ENCODE peak calls at places on chromosomes 5 and 9, in five cellular contexts. X is NAMALWA, H is left lobe of liver, K is T-helper 9 cell, R is dermis microvascular lymphatic vessel endothelial cell. B is an unnamed sample.

GRCh38 chr9:93894691-93895079 is 60.5 kb downstream of the BARX1 start:
- DNase-seq in H (peak), X (no peak), K (no peak), R (no peak), B (no peak)

GRCh38 chr9:71683598-71684235 is 84.6 kb downstream of the CEMIP2 start:
- DNase-seq in K (no peak), H (no peak), R (no peak), X (no peak), B (no peak)

GRCh38 chr9:130664191-130665028 is at the start of gene PRDM12:
- DNase-seq in R (no peak), H (no peak), K (no peak), X (no peak), B (no peak)

GRCh38 chr5:32508806-32509805 is 64.6 kb upstream of the ZFR start:
- DNase-seq in X (no peak), R (no peak), H (no peak), K (no peak), B (no peak)

GRCh38 chr9:98129451-98129881 is 10.4 kb upstream of the TRIM14 start:
- DNase-seq in H (no peak), R (no peak), X (peak), K (no peak), B (no peak)

GRCh38 chr5:79518718-79519117 is 4.8 kb upstream of the HOMER1 start:
- DNase-seq in X (no peak), K (no peak), H (no peak), R (peak), B (no peak)

GRCh38 chr9:89543057-89543456 is 45.1 kb upstream of the SEMA4D start:
- DNase-seq in R (no peak), K (no peak), H (no peak), X (no peak), B (no peak)

GRCh38 chr9:75132244-75132643 is 43.9 kb downstream of the OSTF1 start:
- DNase-seq in K (no peak), R (no peak), X (no peak), H (no peak), B (no peak)

GRCh38 chr9:77163889-77164288 is 13.4 kb upstream of the VPS13A start:
- DNase-seq in K (no peak), H (no peak), R (no peak), X (no peak), B (no peak)

GRCh38 chr5:175383350-175383749 is 60.6 kb downstream of the DRD1 start:
- DNase-seq in X (no peak), R (no peak), K (no peak), H (no peak), B (no peak)

GRCh38 chr5:89968870-89969472 is 440.6 kb downstream of the CETN3 start:
- DNase-seq in H (no peak), K (no peak), R (no peak), X (no peak), B (no peak)

GRCh38 chr9:137172907-137173794 is 1.3 kb upstream of the TMEM210 start:
- DNase-seq in R (no peak), H (no peak), K (no peak), X (peak), B (no peak)

GRCh38 chr9:134215709-134216448 is 51.5 kb upstream of the RNU6ATAC start:
- DNase-seq in X (peak), R (peak), K (no peak), H (peak), B (no peak)

GRCh38 chr5:102795546-102795945 is 40.4 kb downstream of the PAM start:
- DNase-seq in X (no peak), R (peak), K (no peak), H (no peak), B (no peak)

GRCh38 chr9:131020862-131021261 is 11.9 kb downstream of the LAMC3 start:
- DNase-seq in H (no peak), K (no peak), X (no peak), R (no peak), B (no peak)

GRCh38 chr9:11319477-11320060 is 706.8 kb upstream of the PTPRD start:
- DNase-seq in K (no peak), H (no peak), X (peak), R (no peak), B (no peak)

GRCh38 chr9:131613346-131613745 is 68.0 kb downstream of the PRRT1B start:
- DNase-seq in H (no peak), K (no peak), R (no peak), X (no peak), B (no peak)

GRCh38 chr9:131422241-131422792 is 28.4 kb downstream of the PRRC2B start:
- DNase-seq in X (no peak), R (no peak), K (no peak), H (peak), B (no peak)

GRCh38 chr5:159120446-159120845 is 20.7 kb upstream of the EBF1 start:
- DNase-seq in H (no peak), K (no peak), X (peak), R (no peak), B (no peak)

B was measured in effector CD8-positive, alpha-beta T cell.